ENCODE peak calls at places on chromosomes 6 and 20, in eight cellular contexts. One of them, this sample, is unnamed. For H3K9me3, the result is how much of the 10 kb centered on the place peaks cover.

GRCh38 chr6:68226460-68226859 is 408.6 kb upstream of the ADGRB3 start:
- DNase-seq in neural progenitor cell: peak
- DNase-seq in fibroblast of lung: peak
- DNase-seq in endodermal cell: no peak
- DNase-seq in IMR-90: no peak
- DNase-seq in endothelial cell of umbilical vein: no peak
- DNase-seq in mammary epithelial cell: no peak
- DNase-seq in HCT116: no peak
- DNase-seq in this sample: no peak

GRCh38 chr6:165605901-165606739 is 56.9 kb downstream of the PDE10A start:
- DNase-seq in neural progenitor cell: no peak
- DNase-seq in fibroblast of lung: no peak
- DNase-seq in endodermal cell: peak
- DNase-seq in IMR-90: no peak
- DNase-seq in endothelial cell of umbilical vein: no peak
- DNase-seq in mammary epithelial cell: no peak
- DNase-seq in HCT116: no peak
- DNase-seq in this sample: no peak

GRCh38 chr6:75272145-75272840 is 12.3 kb downstream of the TMEM30A start:
- DNase-seq in neural progenitor cell: no peak
- DNase-seq in fibroblast of lung: peak
- DNase-seq in endodermal cell: no peak
- DNase-seq in IMR-90: peak
- DNase-seq in endothelial cell of umbilical vein: peak
- DNase-seq in mammary epithelial cell: peak
- DNase-seq in HCT116: no peak
- DNase-seq in this sample: peak

GRCh38 chr20:46683939-46684750 is 5.1 kb downstream of the TP53RK start:
- DNase-seq in neural progenitor cell: peak
- DNase-seq in fibroblast of lung: peak
- DNase-seq in endodermal cell: peak
- DNase-seq in IMR-90: peak
- DNase-seq in endothelial cell of umbilical vein: peak
- DNase-seq in mammary epithelial cell: peak
- DNase-seq in HCT116: no peak
- DNase-seq in this sample: peak

GRCh38 chr6:166633732-166634535 is 6.9 kb upstream of the RPS6KA2 start:
- DNase-seq in neural progenitor cell: no peak
- DNase-seq in fibroblast of lung: peak
- DNase-seq in endodermal cell: peak
- DNase-seq in IMR-90: peak
- DNase-seq in endothelial cell of umbilical vein: no peak
- DNase-seq in mammary epithelial cell: no peak
- DNase-seq in HCT116: no peak
- DNase-seq in this sample: peak

GRCh38 chr6:166626177-166627038 is 643 bp downstream of the RPS6KA2 start:
- DNase-seq in neural progenitor cell: peak
- DNase-seq in fibroblast of lung: peak
- DNase-seq in endodermal cell: peak
- DNase-seq in IMR-90: peak
- DNase-seq in endothelial cell of umbilical vein: peak
- DNase-seq in mammary epithelial cell: peak
- DNase-seq in HCT116: no peak
- DNase-seq in this sample: peak

GRCh38 chr6:7773322-7773721 is 47.4 kb downstream of the BMP6 start:
- DNase-seq in neural progenitor cell: no peak
- DNase-seq in fibroblast of lung: no peak
- DNase-seq in endodermal cell: no peak
- DNase-seq in IMR-90: peak
- DNase-seq in endothelial cell of umbilical vein: peak
- DNase-seq in mammary epithelial cell: no peak
- DNase-seq in HCT116: no peak
- DNase-seq in this sample: no peak

GRCh38 chr6:13445005-13445743 is 42.2 kb downstream of the GFOD1 start:
- DNase-seq in neural progenitor cell: peak
- DNase-seq in fibroblast of lung: peak
- DNase-seq in endodermal cell: peak
- DNase-seq in IMR-90: peak
- DNase-seq in endothelial cell of umbilical vein: peak
- DNase-seq in mammary epithelial cell: peak
- DNase-seq in HCT116: no peak
- DNase-seq in this sample: no peak

GRCh38 chr6:125792680-125793079 is 1.9 kb downstream of the NCOA7 start:
- DNase-seq in neural progenitor cell: no peak
- DNase-seq in fibroblast of lung: peak
- DNase-seq in endodermal cell: no peak
- DNase-seq in IMR-90: peak
- DNase-seq in endothelial cell of umbilical vein: peak
- DNase-seq in mammary epithelial cell: peak
- DNase-seq in HCT116: no peak
- DNase-seq in this sample: peak

GRCh38 chr6:21354805-21355238 is 238.7 kb upstream of the SOX4 start:
- DNase-seq in neural progenitor cell: no peak
- DNase-seq in fibroblast of lung: no peak
- DNase-seq in endodermal cell: no peak
- DNase-seq in IMR-90: no peak
- DNase-seq in endothelial cell of umbilical vein: no peak
- DNase-seq in mammary epithelial cell: peak
- DNase-seq in HCT116: no peak
- DNase-seq in this sample: no peak

GRCh38 chr6:65633516-65633915 is 73.5 kb downstream of the EYS start:
- DNase-seq in neural progenitor cell: no peak
- DNase-seq in fibroblast of lung: peak
- DNase-seq in endodermal cell: no peak
- DNase-seq in IMR-90: no peak
- DNase-seq in endothelial cell of umbilical vein: no peak
- DNase-seq in mammary epithelial cell: no peak
- DNase-seq in HCT116: no peak
- DNase-seq in this sample: no peak

GRCh38 chr6:77415706-77416105 is 47.6 kb downstream of the HTR1B start:
- DNase-seq in neural progenitor cell: no peak
- DNase-seq in fibroblast of lung: no peak
- DNase-seq in endodermal cell: no peak
- DNase-seq in IMR-90: no peak
- DNase-seq in endothelial cell of umbilical vein: no peak
- DNase-seq in mammary epithelial cell: no peak
- DNase-seq in HCT116: no peak
- DNase-seq in this sample: no peak

GRCh38 chr20:48260370-48260769 is 475.1 kb upstream of the SULF2 start:
- DNase-seq in neural progenitor cell: no peak
- DNase-seq in fibroblast of lung: no peak
- DNase-seq in endodermal cell: peak
- DNase-seq in IMR-90: no peak
- DNase-seq in endothelial cell of umbilical vein: no peak
- DNase-seq in mammary epithelial cell: no peak
- DNase-seq in HCT116: no peak
- DNase-seq in this sample: no peak

GRCh38 chr6:64479134-64479533 is 843.5 kb downstream of the PHF3 start:
- DNase-seq in neural progenitor cell: no peak
- DNase-seq in fibroblast of lung: no peak
- DNase-seq in endodermal cell: no peak
- DNase-seq in IMR-90: no peak
- DNase-seq in endothelial cell of umbilical vein: no peak
- DNase-seq in mammary epithelial cell: no peak
- DNase-seq in HCT116: no peak
- DNase-seq in this sample: no peak

GRCh38 chr20:16241911-16242310 is 331.3 kb downstream of the KIF16B start:
- DNase-seq in neural progenitor cell: no peak
- DNase-seq in fibroblast of lung: no peak
- DNase-seq in endodermal cell: peak
- DNase-seq in IMR-90: no peak
- DNase-seq in endothelial cell of umbilical vein: no peak
- DNase-seq in mammary epithelial cell: peak
- DNase-seq in HCT116: peak
- DNase-seq in this sample: no peak

GRCh38 chr6:115896538-115897129 is 164.1 kb downstream of the FRK start:
- DNase-seq in neural progenitor cell: peak
- DNase-seq in fibroblast of lung: peak
- DNase-seq in endodermal cell: no peak
- DNase-seq in IMR-90: peak
- DNase-seq in endothelial cell of umbilical vein: peak
- DNase-seq in mammary epithelial cell: peak
- DNase-seq in HCT116: peak
- DNase-seq in this sample: peak

GRCh38 chr6:24614648-24615047 is 31.3 kb downstream of the KIAA0319 start:
- DNase-seq in neural progenitor cell: no peak
- DNase-seq in fibroblast of lung: no peak
- DNase-seq in endodermal cell: no peak
- DNase-seq in IMR-90: no peak
- DNase-seq in endothelial cell of umbilical vein: no peak
- DNase-seq in mammary epithelial cell: no peak
- DNase-seq in HCT116: no peak
- DNase-seq in this sample: no peak

GRCh38 chr6:12160350-12160749 is 129.8 kb upstream of the EDN1 start:
- DNase-seq in neural progenitor cell: no peak
- DNase-seq in fibroblast of lung: peak
- DNase-seq in endodermal cell: no peak
- DNase-seq in IMR-90: peak
- DNase-seq in endothelial cell of umbilical vein: peak
- DNase-seq in mammary epithelial cell: no peak
- DNase-seq in HCT116: no peak
- DNase-seq in this sample: peak

GRCh38 chr6:69155467-69155866 is 520.4 kb downstream of the ADGRB3 start:
- DNase-seq in neural progenitor cell: no peak
- DNase-seq in fibroblast of lung: peak
- DNase-seq in endodermal cell: no peak
- DNase-seq in IMR-90: no peak
- DNase-seq in endothelial cell of umbilical vein: no peak
- DNase-seq in mammary epithelial cell: no peak
- DNase-seq in HCT116: no peak
- DNase-seq in this sample: no peak

GRCh38 chr6:5135783-5136376 is 50.7 kb downstream of the PPP1R3G start:
- DNase-seq in neural progenitor cell: peak
- DNase-seq in fibroblast of lung: peak
- DNase-seq in endodermal cell: peak
- DNase-seq in IMR-90: no peak
- DNase-seq in endothelial cell of umbilical vein: peak
- DNase-seq in mammary epithelial cell: peak
- DNase-seq in HCT116: peak
- DNase-seq in this sample: peak

GRCh38 chr20:38133680-38134426 is 31.2 kb downstream of the TGM2 start:
- DNase-seq in neural progenitor cell: no peak
- DNase-seq in fibroblast of lung: no peak
- DNase-seq in endodermal cell: no peak
- DNase-seq in IMR-90: no peak
- DNase-seq in endothelial cell of umbilical vein: no peak
- DNase-seq in mammary epithelial cell: no peak
- DNase-seq in HCT116: no peak
- DNase-seq in this sample: no peak

GRCh38 chr20:31274441-31274840 is 17.0 kb downstream of the DEFB115 start:
- DNase-seq in neural progenitor cell: no peak
- DNase-seq in fibroblast of lung: no peak
- DNase-seq in endodermal cell: no peak
- DNase-seq in IMR-90: no peak
- DNase-seq in endothelial cell of umbilical vein: no peak
- DNase-seq in mammary epithelial cell: no peak
- DNase-seq in HCT116: no peak
- DNase-seq in this sample: no peak
- H3K9me3 ChIP-seq in neural progenitor cell: under half
- H3K9me3 ChIP-seq in fibroblast of lung: under half
- H3K9me3 ChIP-seq in endodermal cell: half or more
- H3K9me3 ChIP-seq in IMR-90: under half
- H3K9me3 ChIP-seq in endothelial cell of umbilical vein: under half
- H3K9me3 ChIP-seq in mammary epithelial cell: under half
- H3K9me3 ChIP-seq in HCT116: under half
- H3K9me3 ChIP-seq in this sample: under half

DNA sequence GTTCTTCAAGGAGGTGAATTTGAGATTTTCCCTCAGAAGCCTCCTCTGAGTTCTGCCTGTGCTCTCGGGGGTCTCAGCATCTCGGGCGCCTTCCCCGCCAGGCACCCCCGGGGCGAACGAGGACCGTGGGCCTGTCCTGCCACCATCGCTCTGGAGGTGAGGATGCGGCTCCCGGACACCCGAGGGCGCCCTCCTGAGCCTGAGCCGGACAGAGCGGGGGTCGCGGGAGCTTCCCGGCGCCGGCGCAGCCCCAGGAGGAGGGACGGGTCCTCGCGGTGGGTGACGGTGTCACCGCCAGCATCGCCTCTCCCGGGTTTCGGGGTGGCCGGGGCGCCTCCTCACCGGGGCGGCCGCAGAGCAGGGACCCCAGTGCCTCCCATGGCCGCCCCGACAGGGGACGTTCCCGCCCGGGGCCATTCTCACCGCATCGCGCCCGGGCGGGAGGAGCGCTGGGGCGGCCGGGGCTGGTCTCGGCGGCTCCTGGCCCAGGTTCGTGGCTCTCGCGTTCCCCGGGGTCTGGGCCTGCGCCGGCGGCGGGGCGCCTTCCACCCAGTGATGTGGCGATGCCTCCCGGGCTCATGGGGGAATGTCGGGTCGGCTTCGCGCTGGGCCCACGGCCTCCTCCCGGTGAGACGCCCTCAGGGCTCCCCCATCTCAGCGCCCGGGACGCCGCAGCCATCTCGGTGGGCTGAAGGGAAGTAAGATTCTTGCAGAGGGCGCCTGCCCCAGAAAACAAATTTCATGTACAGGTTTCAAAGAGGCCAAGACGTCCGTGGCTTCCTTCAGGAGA is 210.5 kb downstream of the ERMARD start:
- DNase-seq in neural progenitor cell: peak
- DNase-seq in fibroblast of lung: no peak
- DNase-seq in endodermal cell: peak
- DNase-seq in IMR-90: no peak
- DNase-seq in endothelial cell of umbilical vein: peak
- DNase-seq in mammary epithelial cell: no peak
- DNase-seq in HCT116: no peak
- DNase-seq in this sample: peak
- H3K9ac ChIP-seq in neural progenitor cell: no peak
- H3K9ac ChIP-seq in fibroblast of lung: no peak
- H3K9ac ChIP-seq in endodermal cell: no peak
- H3K9ac ChIP-seq in IMR-90: no peak
- H3K9ac ChIP-seq in endothelial cell of umbilical vein: peak
- H3K9ac ChIP-seq in mammary epithelial cell: no peak
- H3K9ac ChIP-seq in HCT116: no peak
- H3K9ac ChIP-seq in this sample: no peak

GRCh38 chr6:157713451-157714152 is 109.4 kb upstream of the SNX9 start:
- DNase-seq in neural progenitor cell: no peak
- DNase-seq in fibroblast of lung: no peak
- DNase-seq in endodermal cell: no peak
- DNase-seq in IMR-90: no peak
- DNase-seq in endothelial cell of umbilical vein: no peak
- DNase-seq in mammary epithelial cell: no peak
- DNase-seq in HCT116: no peak
- DNase-seq in this sample: no peak
- H3K9me3 ChIP-seq in neural progenitor cell: under half
- H3K9me3 ChIP-seq in fibroblast of lung: under half
- H3K9me3 ChIP-seq in endodermal cell: under half
- H3K9me3 ChIP-seq in IMR-90: under half
- H3K9me3 ChIP-seq in endothelial cell of umbilical vein: under half
- H3K9me3 ChIP-seq in mammary epithelial cell: under half
- H3K9me3 ChIP-seq in HCT116: under half
- H3K9me3 ChIP-seq in this sample: under half

DNA sequence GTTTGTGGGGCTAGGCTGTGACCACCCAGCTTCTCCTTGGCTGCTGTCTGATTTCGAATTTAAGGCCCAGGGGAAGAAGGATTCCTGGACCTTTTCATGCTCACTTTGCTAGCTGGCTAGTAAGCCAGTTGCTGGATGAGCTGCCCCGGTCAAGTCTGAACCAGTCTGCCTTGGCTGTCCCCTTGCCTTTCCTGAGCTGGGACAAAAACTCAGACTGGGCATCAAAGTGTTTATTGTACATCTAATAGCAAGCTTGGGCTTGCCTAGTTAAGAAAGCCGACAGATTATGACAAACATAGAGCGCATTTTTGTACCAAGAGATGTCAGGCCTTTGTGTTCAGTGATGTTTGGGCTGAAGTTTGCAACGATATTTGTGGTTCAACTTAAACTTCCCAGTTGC is 750 bp upstream of the PAK5 start:
- DNase-seq in neural progenitor cell: no peak
- DNase-seq in fibroblast of lung: no peak
- DNase-seq in endodermal cell: no peak
- DNase-seq in IMR-90: no peak
- DNase-seq in endothelial cell of umbilical vein: no peak
- DNase-seq in mammary epithelial cell: peak
- DNase-seq in HCT116: no peak
- DNase-seq in this sample: no peak
- H3K9ac ChIP-seq in neural progenitor cell: no peak
- H3K9ac ChIP-seq in fibroblast of lung: no peak
- H3K9ac ChIP-seq in endodermal cell: no peak
- H3K9ac ChIP-seq in IMR-90: no peak
- H3K9ac ChIP-seq in endothelial cell of umbilical vein: no peak
- H3K9ac ChIP-seq in mammary epithelial cell: no peak
- H3K9ac ChIP-seq in HCT116: no peak
- H3K9ac ChIP-seq in this sample: no peak